ENCODE peak calls at places on chromosomes 11 and 22, in five cellular contexts. Y, F, J, Q and T are unnamed samples.

GRCh38 chr11:94938399-94939055 is 34.8 kb downstream of the CWC15 start:
- DNase-seq in Y (peak; percentile 92), F (peak; percentile 86), J (peak; percentile 91), Q (peak; percentile 30), T (no peak)

GRCh38 chr11:41879186-41879738 is 419.8 kb upstream of the LRRC4C start:
- DNase-seq in Y (peak; percentile 64), F (peak; percentile 30), J (peak; percentile 82), Q (peak; percentile 3), T (no peak)

GRCh38 chr22:40043086-40043485 is 48.3 kb downstream of the FAM83F start:
- DNase-seq in Y (peak; percentile 14), F (peak; percentile 70), J (no peak), Q (peak; percentile 94), T (no peak)

GRCh38 chr11:95596011-95596489 is 193.5 kb downstream of the FAM76B start:
- DNase-seq in Y (peak; percentile 57), F (peak; percentile 23), J (peak; percentile 69), Q (no peak), T (no peak)

GRCh38 chr11:97751405-97751804 is 1269.3 kb upstream of the CNTN5 start:
- DNase-seq in Y (no peak), F (no peak), J (no peak), Q (no peak), T (no peak)

GRCh38 chr11:33525789-33526188 is 174.8 kb downstream of the C11orf91 start:
- DNase-seq in Y (no peak), F (no peak), J (no peak), Q (no peak), T (no peak)

GRCh38 chr11:59025097-59025496 is 61.0 kb upstream of the GLYATL1B start:
- DNase-seq in Y (no peak), F (no peak), J (no peak), Q (no peak), T (no peak)

GRCh38 chr11:69040581-69041260 is 8.0 kb upstream of the TPCN2 start:
- DNase-seq in Y (peak; percentile 57), F (peak; percentile 39), J (peak; percentile 57), Q (no peak), T (peak; percentile 76)

GRCh38 chr11:85118151-85118550 is 509.0 kb downstream of the DLG2 start:
- DNase-seq in Y (peak; percentile 14), F (no peak), J (no peak), Q (no peak), T (no peak)

GRCh38 chr22:41776381-41776780 is 24.1 kb upstream of the CCDC134 start:
- DNase-seq in Y (no peak), F (no peak), J (no peak), Q (no peak), T (no peak)

GRCh38 chr11:115580927-115581680 is 76.9 kb upstream of the CADM1 start:
- DNase-seq in Y (no peak), F (no peak), J (no peak), Q (no peak), T (no peak)

GRCh38 chr11:57001674-57002401 is 13.1 kb downstream of the OR5AK2 start:
- DNase-seq in Y (peak; percentile 58), F (peak; percentile 42), J (peak; percentile 30), Q (peak; percentile 11), T (peak; percentile 2)

GRCh38 chr11:119371778-119372182 is 9.7 kb downstream of the USP2 start:
- DNase-seq in Y (no peak), F (no peak), J (no peak), Q (peak; percentile 79), T (no peak)

GRCh38 chr11:79369094-79369493 is 71.7 kb downstream of the TENM4 start:
- DNase-seq in Y (no peak), F (no peak), J (no peak), Q (no peak), T (no peak)

GRCh38 chr11:115488945-115489344 is 15.3 kb downstream of the CADM1 start:
- DNase-seq in Y (no peak), F (no peak), J (peak; percentile 1), Q (no peak), T (no peak)

GRCh38 chr11:74754507-74755255 is 6.0 kb downstream of the RNF169 start:
- DNase-seq in Y (peak; percentile 92), F (peak; percentile 83), J (peak; percentile 53), Q (peak; percentile 63), T (peak; percentile 9)

GRCh38 chr11:86143429-86144030 is 74.6 kb upstream of the PICALM start:
- DNase-seq in Y (no peak), F (no peak), J (no peak), Q (no peak), T (peak; percentile 23)

GRCh38 chr11:111336582-111337256 is 38.4 kb downstream of the POU2AF3 start:
- DNase-seq in Y (peak; percentile 65), F (peak; percentile 73), J (no peak), Q (peak; percentile 70), T (no peak)

GRCh38 chr11:134401825-134402809 is 9.9 kb downstream of the B3GAT1 start:
- DNase-seq in Y (no peak), F (no peak), J (no peak), Q (no peak), T (no peak)

GRCh38 chr11:110000045-110000502 is 93.1 kb upstream of the ZC3H12C start:
- DNase-seq in Y (peak; percentile 95), F (peak; percentile 91), J (peak; percentile 94), Q (peak; percentile 66), T (no peak)

GRCh38 chr11:64747961-64748715 is 4.2 kb upstream of the RASGRP2 start:
- DNase-seq in Y (peak; percentile 41), F (no peak), J (no peak), Q (no peak), T (no peak)

GRCh38 chr22:25956801-25957200 is 212.5 kb upstream of the SEZ6L start:
- DNase-seq in Y (no peak), F (no peak), J (no peak), Q (no peak), T (no peak)
- TF ChIP-seq CTCF in Y (no peak), F (no peak), J (no peak), Q (no peak), T (no peak)

GRCh38 chr11:13649619-13650018 is 18.8 kb upstream of the FAR1 start:
- DNase-seq in Y (no peak), F (no peak), J (no peak), Q (no peak), T (no peak)
- TF ChIP-seq CTCF in Y (no peak), F (no peak), J (no peak), Q (no peak), T (no peak)

DNA sequence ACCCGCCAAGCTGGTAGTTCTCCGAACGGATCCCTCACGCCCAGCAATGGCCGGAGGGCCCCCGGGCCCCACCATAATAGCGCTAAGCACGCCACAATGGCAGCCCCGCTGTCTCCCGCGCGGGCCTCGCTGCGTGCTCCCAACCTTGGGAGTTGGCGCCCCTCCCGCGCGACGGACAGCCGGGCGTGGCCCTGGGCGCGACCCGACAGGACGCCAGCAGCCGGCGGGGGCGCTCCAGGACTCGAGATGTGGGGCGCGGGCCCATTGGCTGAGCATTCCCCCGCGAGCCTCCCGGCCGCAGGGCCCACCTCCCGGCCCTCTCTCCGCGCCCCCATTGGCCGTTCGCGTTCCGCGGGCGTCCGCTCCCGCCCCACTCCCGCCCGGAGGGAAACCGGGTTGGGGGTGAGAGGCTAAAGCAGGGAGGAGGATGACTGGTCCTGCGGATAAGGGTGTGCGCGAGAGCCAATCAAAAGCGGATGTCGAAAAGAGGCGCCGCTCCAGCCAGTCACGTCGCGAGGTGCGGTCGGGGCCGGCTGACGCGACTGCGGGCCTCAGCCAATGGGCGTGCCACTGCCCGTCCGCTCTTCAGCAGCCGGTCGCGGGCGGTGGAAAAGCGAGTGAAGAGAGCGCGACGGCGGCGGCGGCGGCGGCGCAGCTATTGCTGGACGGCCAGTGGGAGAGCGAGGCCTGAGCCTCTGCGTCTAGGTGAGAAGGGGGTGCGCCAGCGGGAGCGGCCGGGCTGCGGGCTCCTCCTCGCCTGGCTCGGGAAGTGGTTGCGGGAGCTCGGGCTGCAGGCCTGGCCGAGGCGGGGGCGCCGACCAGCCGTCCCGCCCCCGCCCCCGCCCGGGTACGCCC is at the start of gene FAR1:
- DNase-seq in Y (peak; percentile 99), F (peak; percentile 99), J (peak; percentile 99), Q (peak; percentile 99), T (peak; percentile 96)
- TF ChIP-seq CTCF in Y (peak; percentile 21), F (peak; percentile 7), J (peak; percentile 37), Q (peak; percentile 36), T (peak; percentile 62)

DNA sequence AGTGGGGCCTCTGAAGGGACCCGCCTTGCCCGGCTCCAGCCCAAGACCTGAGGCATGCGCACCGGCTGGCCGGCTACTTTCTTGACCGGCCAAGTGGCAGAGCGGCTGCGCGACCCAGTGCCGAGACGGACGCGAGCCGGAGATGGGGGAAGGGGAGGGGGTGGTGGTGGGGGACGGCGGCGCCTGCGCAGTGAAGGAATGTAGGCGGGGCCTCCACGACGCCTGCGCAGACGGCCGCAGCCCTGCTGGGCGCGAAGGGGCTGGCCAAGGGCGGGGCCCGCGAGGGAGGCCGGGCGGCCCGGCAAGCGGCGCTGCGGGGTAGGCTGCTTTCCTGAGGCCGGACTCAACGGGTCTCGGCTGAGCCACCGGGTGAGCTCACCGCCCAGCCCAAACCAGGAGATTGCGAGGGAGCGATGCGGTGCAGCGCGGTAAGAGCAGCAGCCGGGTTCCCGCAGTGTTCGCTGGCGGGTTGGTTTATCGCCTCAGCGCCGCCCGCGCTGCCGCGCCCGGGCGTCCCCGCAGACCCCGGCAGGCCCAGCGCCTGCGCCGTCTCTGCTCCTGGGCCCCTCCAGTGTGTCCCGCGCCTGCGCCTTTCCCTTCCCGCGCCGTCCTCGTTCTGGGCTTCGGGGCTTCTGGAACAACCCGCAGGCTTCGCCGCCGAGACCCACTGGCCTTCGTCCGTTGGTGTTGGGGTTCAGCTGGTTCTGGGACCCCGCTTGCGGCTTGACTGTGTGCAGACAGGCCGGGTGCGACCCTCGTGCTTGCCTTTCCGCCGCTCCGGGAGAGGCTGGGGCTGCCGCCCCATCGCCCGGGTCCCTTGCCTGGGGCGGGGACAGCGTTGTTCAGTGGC is at the start of gene SPECC1L:
- DNase-seq in Y (peak; percentile 94), F (peak; percentile 95), J (peak; percentile 87), Q (peak; percentile 91), T (peak; percentile 90)
- TF ChIP-seq CTCF in Y (no peak), F (no peak), J (no peak), Q (no peak), T (no peak)

DNA sequence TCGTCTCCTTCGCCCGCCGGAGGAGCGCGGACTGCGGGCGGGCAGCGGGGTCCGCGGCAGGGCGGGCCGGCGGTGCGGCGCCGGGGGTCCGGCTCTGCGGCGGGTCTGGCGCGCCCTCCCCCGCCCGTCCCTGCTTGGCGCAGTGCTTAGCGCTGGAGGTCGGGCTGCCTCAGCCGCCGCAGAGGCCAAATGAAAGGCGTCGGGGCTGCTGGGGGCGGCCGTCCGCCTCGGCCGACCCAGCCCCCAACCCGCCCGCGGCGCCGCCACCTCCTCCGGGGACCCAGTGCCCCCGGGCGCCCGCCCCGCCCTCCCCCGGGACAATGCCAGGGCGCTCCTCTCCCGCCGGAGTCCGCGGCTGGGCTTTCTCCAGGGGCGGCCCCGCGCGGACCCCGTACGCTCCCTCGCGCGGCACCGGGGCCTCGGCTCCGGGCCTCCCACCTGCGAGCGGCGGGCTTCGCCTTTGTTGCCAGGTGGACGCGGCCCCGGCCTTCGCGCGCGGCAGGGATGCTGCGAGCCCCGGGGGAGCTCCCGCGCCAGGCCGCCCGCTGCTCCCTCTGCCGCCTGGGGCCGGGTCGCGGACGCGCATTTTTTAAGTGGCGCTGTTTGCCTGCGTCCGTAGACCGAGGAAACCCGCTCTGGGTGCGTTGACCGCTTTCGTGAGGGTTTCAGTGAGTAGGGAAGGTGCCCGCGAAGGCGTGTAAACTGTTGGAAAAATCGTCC is 575 bp downstream of the APLP2 start:
- DNase-seq in Y (peak; percentile 28), F (peak; percentile 42), J (no peak), Q (peak; percentile 34), T (peak; percentile 55)
- TF ChIP-seq CTCF in Y (peak; percentile 18), F (no peak), J (no peak), Q (no peak), T (no peak)

GRCh38 chr22:35299217-35299716 is 427 bp upstream of the TOM1 start:
- DNase-seq in Y (no peak), F (peak; percentile 14), J (no peak), Q (peak; percentile 25), T (no peak)
- TF ChIP-seq CTCF in Y (no peak), F (no peak), J (peak; percentile 10), Q (no peak), T (no peak)